ENCODE peak calls at places on chromosomes 13 and 19, in eight cellular contexts. K, N, Z, W, Q, O, T and C are unnamed samples.

GRCh38 chr13:28316841-28317240 is 178.1 kb downstream of the FLT1 start:
- DNase-seq in K (no peak), N (no peak), Z (no peak), W (no peak), Q (no peak), O (no peak), T (no peak), C (no peak)

GRCh38 chr13:48201044-48201443 is 32.0 kb upstream of the ITM2B start:
- DNase-seq in K (no peak), N (no peak), Z (no peak), W (no peak), Q (no peak), O (no peak), T (no peak), C (no peak)

GRCh38 chr13:66210677-66211076 is 1019.5 kb downstream of the PCDH9 start:
- DNase-seq in K (no peak), N (peak; percentile 62), Z (no peak), W (no peak), Q (no peak), O (no peak), T (no peak), C (no peak)

GRCh38 chr19:39398297-39398864 is 7.2 kb downstream of the MED29 start:
- DNase-seq in K (no peak), N (peak; percentile 90), Z (peak; percentile 49), W (no peak), Q (no peak), O (no peak), T (no peak), C (no peak)

GRCh38 chr13:112931028-112931934 is 37.7 kb upstream of the MCF2L start:
- DNase-seq in K (peak; percentile 61), N (peak; percentile 52), Z (no peak), W (peak; percentile 31), Q (no peak), O (no peak), T (no peak), C (peak; percentile 48)

GRCh38 chr19:56333506-56333905 is 18.9 kb upstream of the ZSCAN5A start:
- DNase-seq in K (peak; percentile 32), N (peak; percentile 45), Z (no peak), W (peak; percentile 18), Q (no peak), O (no peak), T (peak; percentile 19), C (peak; percentile 42)

GRCh38 chr13:68099616-68100015 is 869.5 kb upstream of the PCDH9 start:
- DNase-seq in K (no peak), N (no peak), Z (no peak), W (peak; percentile 59), Q (no peak), O (no peak), T (no peak), C (no peak)

GRCh38 chr19:16252459-16253205 is 54.9 kb downstream of the AP1M1 start:
- DNase-seq in K (no peak), N (no peak), Z (no peak), W (no peak), Q (no peak), O (no peak), T (no peak), C (no peak)

GRCh38 chr19:47778954-47779351 is 450 bp downstream of the SELENOW start:
- DNase-seq in K (no peak), N (no peak), Z (no peak), W (no peak), Q (no peak), O (no peak), T (no peak), C (no peak)

GRCh38 chr13:110915874-110916670 is 1.2 kb upstream of the ANKRD10 start:
- DNase-seq in K (no peak), N (peak; percentile 31), Z (no peak), W (no peak), Q (no peak), O (no peak), T (no peak), C (no peak)

GRCh38 chr13:23724196-23724970 is 154.2 kb downstream of the TNFRSF19 start:
- DNase-seq in K (no peak), N (peak; percentile 58), Z (no peak), W (no peak), Q (no peak), O (no peak), T (no peak), C (no peak)

GRCh38 chr19:45385392-45386221 is 15.2 kb upstream of the ERCC2 start:
- DNase-seq in K (no peak), N (no peak), Z (no peak), W (no peak), Q (no peak), O (no peak), T (no peak), C (no peak)

GRCh38 chr19:4378886-4379285 is 21.5 kb downstream of the SH3GL1 start:
- DNase-seq in K (no peak), N (no peak), Z (no peak), W (no peak), Q (no peak), O (no peak), T (no peak), C (no peak)

GRCh38 chr19:3537101-3537437 is 1.9 kb upstream of the TEKTIP1 start:
- DNase-seq in K (no peak), N (no peak), Z (no peak), W (no peak), Q (no peak), O (no peak), T (no peak), C (no peak)

GRCh38 chr13:62512194-62513141 is 1096.8 kb upstream of the PCDH20 start:
- DNase-seq in K (peak; percentile 85), N (peak; percentile 7), Z (no peak), W (no peak), Q (no peak), O (no peak), T (peak; percentile 39), C (peak; percentile 49)

GRCh38 chr19:40592170-40592569 is 9.0 kb upstream of the LTBP4 start:
- DNase-seq in K (no peak), N (peak; percentile 43), Z (no peak), W (no peak), Q (no peak), O (no peak), T (no peak), C (no peak)

GRCh38 chr13:64248371-64249065 is 2832.9 kb upstream of the PCDH20 start:
- DNase-seq in K (no peak), N (peak; percentile 1), Z (no peak), W (no peak), Q (no peak), O (no peak), T (no peak), C (no peak)

GRCh38 chr19:5805465-5806132 is 732 bp downstream of the NRTN start:
- DNase-seq in K (peak; percentile 85), N (no peak), Z (peak; percentile 45), W (no peak), Q (no peak), O (no peak), T (no peak), C (peak; percentile 95)

GRCh38 chr13:97231118-97231831 is 9.1 kb downstream of the MBNL2 start:
- DNase-seq in K (no peak), N (no peak), Z (no peak), W (no peak), Q (no peak), O (no peak), T (no peak), C (no peak)

GRCh38 chr19:6501740-6502648 is at the start of gene TUBB4A:
- DNase-seq in K (peak; percentile 65), N (no peak), Z (no peak), W (no peak), Q (no peak), O (no peak), T (no peak), C (peak; percentile 60)

GRCh38 chr19:38766276-38767047 is 6.9 kb downstream of the LGALS7 start:
- DNase-seq in K (no peak), N (no peak), Z (no peak), W (no peak), Q (no peak), O (no peak), T (no peak), C (no peak)

GRCh38 chr19:44315883-44316282 is 11.1 kb upstream of the ZNF235 start:
- DNase-seq in K (no peak), N (no peak), Z (no peak), W (no peak), Q (no peak), O (no peak), T (no peak), C (no peak)

GRCh38 chr19:42297034-42297433 is 4.9 kb upstream of the PRR19 start:
- DNase-seq in K (no peak), N (no peak), Z (no peak), W (no peak), Q (no peak), O (no peak), T (no peak), C (no peak)

GRCh38 chr13:106565127-106565775 is 2.7 kb downstream of the ARGLU1 start:
- DNase-seq in K (no peak), N (no peak), Z (no peak), W (no peak), Q (no peak), O (no peak), T (no peak), C (no peak)

GRCh38 chr13:51776179-51776578 is 27.8 kb downstream of the DHRS12 start:
- DNase-seq in K (no peak), N (no peak), Z (no peak), W (no peak), Q (no peak), O (no peak), T (no peak), C (no peak)

GRCh38 chr13:27783111-27783510 is 9.2 kb upstream of the GSX1 start:
- DNase-seq in K (no peak), N (no peak), Z (no peak), W (no peak), Q (no peak), O (no peak), T (no peak), C (no peak)

GRCh38 chr13:47603365-47603764 is 397.7 kb downstream of the SUCLA2 start:
- DNase-seq in K (no peak), N (no peak), Z (no peak), W (no peak), Q (no peak), O (no peak), T (no peak), C (no peak)

GRCh38 chr13:99978781-99979452 is 2.7 kb upstream of the ZIC2 start:
- DNase-seq in K (no peak), N (no peak), Z (no peak), W (no peak), Q (no peak), O (no peak), T (no peak), C (no peak)

GRCh38 chr13:45518525-45519235 is 53.9 kb downstream of the COG3 start:
- DNase-seq in K (no peak), N (peak; percentile 66), Z (no peak), W (no peak), Q (no peak), O (no peak), T (no peak), C (no peak)

GRCh38 chr13:95652821-95653220 is 8.3 kb upstream of the DZIP1 start:
- DNase-seq in K (no peak), N (no peak), Z (no peak), W (no peak), Q (no peak), O (no peak), T (no peak), C (no peak)

GRCh38 chr19:1105217-1105872 is 1.6 kb downstream of the GPX4 start:
- DNase-seq in K (peak; percentile 26), N (no peak), Z (no peak), W (no peak), Q (no peak), O (no peak), T (no peak), C (no peak)

GRCh38 chr13:20043207-20043925 is 84.8 kb downstream of the ZMYM2 start:
- DNase-seq in K (no peak), N (no peak), Z (no peak), W (no peak), Q (no peak), O (no peak), T (no peak), C (no peak)

GRCh38 chr19:57850553-57851017 is 926 bp downstream of the ZNF587 start:
- DNase-seq in K (no peak), N (no peak), Z (no peak), W (peak; percentile 70), Q (no peak), O (no peak), T (no peak), C (peak; percentile 2)